ENCODE peak calls at places on chromosomes 5 and 9, in ten cellular contexts. U, Z, B, R, I, Y, N, L, W and S are unnamed samples.

GRCh38 chr5:109829331-109829730 is 139.6 kb downstream of the MAN2A1 start:
- DNase-seq in I (no peak), W (no peak), L (no peak), Y (no peak), U (no peak), Z (no peak), N (no peak), B (no peak), R (no peak), S (no peak)

GRCh38 chr5:134413046-134413445 is 1.4 kb upstream of the CDKN2AIPNL start:
- DNase-seq in B (no peak), Y (no peak), L (no peak), I (no peak), W (no peak), N (no peak), Z (no peak), U (no peak), R (no peak), S (no peak)

GRCh38 chr9:116899337-116900006 is 212.4 kb downstream of the TRIM32 start:
- DNase-seq in U (no peak), B (no peak), R (peak; percentile 88), Y (no peak), L (no peak), N (no peak), I (no peak), Z (no peak), W (no peak), S (no peak)

GRCh38 chr9:115733318-115733717 is 420.3 kb upstream of the PAPPA start:
- DNase-seq in B (no peak), U (no peak), R (no peak), N (no peak), Y (no peak), W (no peak), Z (no peak), L (no peak), I (no peak), S (no peak)

GRCh38 chr9:106062252-106062651 is 367.9 kb downstream of the TMEM38B start:
- DNase-seq in W (no peak), N (no peak), B (no peak), Y (no peak), R (no peak), U (no peak), L (no peak), Z (no peak), I (no peak), S (no peak)

GRCh38 chr5:103120607-103121200 is 603 bp downstream of the PPIP5K2 start:
- DNase-seq in L (peak; percentile 8), B (no peak), R (peak; percentile 43), U (peak; percentile 31), Z (no peak), N (no peak), Y (no peak), W (no peak), I (peak; percentile 4), S (no peak)

GRCh38 chr5:74243634-74244033 is 396.9 kb downstream of the ENC1 start:
- DNase-seq in Y (no peak), B (no peak), I (no peak), U (no peak), R (no peak), W (no peak), L (no peak), Z (no peak), N (no peak), S (no peak)

GRCh38 chr5:141821430-141821925 is 56.7 kb downstream of the PCDH1 start:
- DNase-seq in Z (no peak), I (no peak), R (peak; percentile 43), W (no peak), Y (no peak), N (no peak), B (no peak), U (peak; percentile 59), L (no peak), S (no peak)

GRCh38 chr9:19174127-19174921 is 47.0 kb upstream of the PLIN2 start:
- DNase-seq in N (peak; percentile 89), R (peak; percentile 47), U (peak; percentile 38), W (peak; percentile 90), L (peak; percentile 67), Z (peak; percentile 55), I (peak; percentile 7), Y (peak; percentile 83), B (no peak), S (peak; percentile 35)

GRCh38 chr9:134163374-134164196 is 779 bp downstream of the RNU6ATAC start:
- DNase-seq in I (peak; percentile 31), B (peak; percentile 82), L (peak; percentile 68), U (peak; percentile 56), R (peak; percentile 72), Y (peak; percentile 77), Z (peak; percentile 59), W (peak; percentile 77), N (peak; percentile 88), S (peak; percentile 85)

GRCh38 chr5:62593331-62593730 is 14.7 kb downstream of the LRRC70 start:
- DNase-seq in Y (no peak), W (no peak), L (no peak), U (no peak), N (no peak), I (no peak), B (no peak), Z (no peak), R (peak; percentile 18), S (no peak)

GRCh38 chr9:616694-617093 is 224.8 kb upstream of the DMRT1 start:
- DNase-seq in R (no peak), I (no peak), Z (no peak), Y (no peak), L (no peak), N (no peak), W (no peak), B (no peak), U (no peak), S (no peak)

GRCh38 chr5:71782771-71783770 is 64.0 kb downstream of the CARTPT start:
- DNase-seq in N (peak; percentile 91), I (peak; percentile 75), R (peak; percentile 79), L (peak; percentile 79), W (peak; percentile 86), Y (peak; percentile 76), U (peak; percentile 83), Z (peak; percentile 69), B (peak; percentile 70), S (no peak)

GRCh38 chr5:157917909-157918809 is 59.2 kb upstream of the CLINT1 start:
- DNase-seq in B (peak; percentile 70), I (peak; percentile 17), W (peak; percentile 65), L (peak; percentile 84), N (peak; percentile 68), Z (peak; percentile 67), Y (peak; percentile 60), R (peak; percentile 66), U (peak; percentile 82), S (peak; percentile 24)

GRCh38 chr9:93127395-93127911 is 6.6 kb downstream of the NINJ1 start:
- DNase-seq in W (no peak), L (no peak), N (peak; percentile 72), Y (no peak), Z (no peak), U (no peak), R (no peak), I (no peak), B (peak; percentile 77), S (no peak)

GRCh38 chr9:79588488-79588887 is 16.7 kb downstream of the TLE4 start:
- DNase-seq in L (no peak), B (no peak), Z (no peak), I (no peak), R (no peak), N (no peak), U (no peak), W (no peak), Y (no peak), S (no peak)

GRCh38 chr5:40569549-40570270 is 110.0 kb upstream of the PTGER4 start:
- DNase-seq in R (peak; percentile 15), W (no peak), N (no peak), B (no peak), L (no peak), U (no peak), Z (no peak), Y (no peak), I (no peak), S (no peak)

GRCh38 chr5:179416114-179416730 is 71.0 kb upstream of the ADAMTS2 start:
- DNase-seq in I (no peak), Y (no peak), R (no peak), W (no peak), B (no peak), Z (no peak), N (no peak), L (no peak), U (no peak), S (no peak)

GRCh38 chr5:179415291-179416060 is 70.2 kb upstream of the ADAMTS2 start:
- DNase-seq in R (no peak), U (no peak), Z (no peak), W (peak; percentile 26), Y (no peak), I (no peak), N (no peak), L (no peak), B (no peak), S (no peak)

GRCh38 chr5:179413711-179414458 is 68.6 kb upstream of the ADAMTS2 start:
- DNase-seq in B (no peak), N (no peak), L (no peak), R (no peak), I (no peak), W (peak; percentile 21), Y (no peak), U (no peak), Z (no peak), S (no peak)

GRCh38 chr5:179413086-179413690 is 67.9 kb upstream of the ADAMTS2 start:
- DNase-seq in L (no peak), R (no peak), I (no peak), B (no peak), W (peak; percentile 30), U (no peak), N (peak; percentile 40), Z (no peak), Y (no peak), S (no peak)

GRCh38 chr5:179414459-179415215 is 69.4 kb upstream of the ADAMTS2 start:
- DNase-seq in U (peak; percentile 19), L (no peak), N (no peak), Y (no peak), R (no peak), Z (no peak), B (no peak), I (no peak), W (peak; percentile 42), S (no peak)
- H3K9me3 ChIP-seq in U (no peaks in the 10 kb centered on the region), L (no peaks in the 10 kb centered on the region), N (no peaks in the 10 kb centered on the region), Y (no peaks in the 10 kb centered on the region), R (peaks cover 51% of the 10 kb centered on the region), Z (no peaks in the 10 kb centered on the region), B (no peaks in the 10 kb centered on the region), I (no peaks in the 10 kb centered on the region), W (no peaks in the 10 kb centered on the region), S (no peaks in the 10 kb centered on the region)

GRCh38 chr9:16532272-16532671 is 338.2 kb downstream of the BNC2 start:
- DNase-seq in W (no peak), L (no peak), R (no peak), Y (no peak), U (no peak), B (no peak), I (no peak), Z (no peak), N (no peak), S (no peak)
- H3K27ac ChIP-seq in W (no peak overlapping the region), L (no peak overlapping the region), R (peak overlapping the region; percentile 25), Y (peak overlapping the region; percentile 70), U (no peak overlapping the region), B (no peak overlapping the region), I (no peak overlapping the region), Z (no peak overlapping the region), N (peak overlapping the region; percentile 61), S (no peak overlapping the region)

GRCh38 chr9:118631956-118632355 is 737.3 kb downstream of the BRINP1 start:
- DNase-seq in N (no peak), U (no peak), Y (no peak), I (no peak), Z (no peak), W (no peak), B (no peak), R (no peak), L (no peak), S (no peak)
- H3K9me3 ChIP-seq in N (no peaks in the 10 kb centered on the region), U (no peaks in the 10 kb centered on the region), Y (no peaks in the 10 kb centered on the region), I (no peaks in the 10 kb centered on the region), Z (no peaks in the 10 kb centered on the region), W (no peaks in the 10 kb centered on the region), B (no peaks in the 10 kb centered on the region), R (no peaks in the 10 kb centered on the region), L (no peaks in the 10 kb centered on the region), S (no peaks in the 10 kb centered on the region)

GRCh38 chr5:147234098-147234824 is 565 bp upstream of the STK32A start:
- DNase-seq in W (no peak), U (no peak), I (no peak), N (peak; percentile 59), R (no peak), B (no peak), Z (no peak), L (peak; percentile 19), Y (no peak), S (no peak)
- H3K27ac ChIP-seq in W (peak overlapping the region; percentile 76), U (no peak overlapping the region), I (peak overlapping the region; percentile 66), N (peak overlapping the region; percentile 63), R (no peak overlapping the region), B (peak overlapping the region; percentile 58), Z (peak overlapping the region; percentile 77), L (peak overlapping the region; percentile 68), Y (no peak overlapping the region), S (no peak overlapping the region)